ENCODE peak calls at places on chromosomes 1 and 21, in five cellular contexts. T, A, Z, S and F are unnamed samples.
A peak's percentile ranks its signal among the peaks of the same experiment; 100 is the strongest.

GRCh38 chr1:109314805-109315204 is 8.0 kb upstream of the MYBPHL start:
- DNase-seq in T (no peak), A (no peak), Z (no peak), S (no peak), F (no peak)

GRCh38 chr1:159960721-159961381 is 6.8 kb upstream of the SLAMF9 start:
- DNase-seq in T (no peak), A (peak; percentile 89), Z (no peak), S (peak; percentile 86), F (no peak)

GRCh38 chr1:6094801-6095505 is 49.3 kb downstream of the KCNAB2 start:
- DNase-seq in T (no peak), A (no peak), Z (no peak), S (no peak), F (no peak)

GRCh38 chr1:61083014-61083798 is 845 bp downstream of the NFIA start:
- DNase-seq in T (no peak), A (peak; percentile 24), Z (no peak), S (no peak), F (no peak)

GRCh38 chr1:145978860-145979745 is 14.6 kb downstream of the POLR3GL start:
- DNase-seq in T (peak; percentile 99), A (peak; percentile 96), Z (peak; percentile 50), S (peak; percentile 95), F (peak; percentile 98)

GRCh38 chr1:184574588-184574987 is 180.1 kb downstream of the EDEM3 start:
- DNase-seq in T (no peak), A (no peak), Z (no peak), S (no peak), F (no peak)

GRCh38 chr1:71047635-71048607 is at the start of gene PTGER3:
- DNase-seq in T (peak; percentile 93), A (peak; percentile 81), Z (peak; percentile 42), S (peak; percentile 90), F (peak; percentile 84)

GRCh38 chr1:182795563-182796228 is 6.1 kb downstream of the NPL start:
- DNase-seq in T (no peak), A (no peak), Z (no peak), S (no peak), F (no peak)

GRCh38 chr1:240098534-240098933 is 6.9 kb downstream of the FMN2 start:
- DNase-seq in T (no peak), A (no peak), Z (no peak), S (no peak), F (no peak)

GRCh38 chr21:36699546-36700294 is 805 bp downstream of the SIM2 start:
- DNase-seq in T (no peak), A (no peak), Z (no peak), S (no peak), F (no peak)
- H3K27me3 ChIP-seq in T (peaks cover 99% of the 10 kb centered on the region), A (peaks cover 100% of the 10 kb centered on the region), Z (peaks cover 9% of the 10 kb centered on the region), S (peaks cover 100% of the 10 kb centered on the region), F (peaks cover 100% of the 10 kb centered on the region)

DNA sequence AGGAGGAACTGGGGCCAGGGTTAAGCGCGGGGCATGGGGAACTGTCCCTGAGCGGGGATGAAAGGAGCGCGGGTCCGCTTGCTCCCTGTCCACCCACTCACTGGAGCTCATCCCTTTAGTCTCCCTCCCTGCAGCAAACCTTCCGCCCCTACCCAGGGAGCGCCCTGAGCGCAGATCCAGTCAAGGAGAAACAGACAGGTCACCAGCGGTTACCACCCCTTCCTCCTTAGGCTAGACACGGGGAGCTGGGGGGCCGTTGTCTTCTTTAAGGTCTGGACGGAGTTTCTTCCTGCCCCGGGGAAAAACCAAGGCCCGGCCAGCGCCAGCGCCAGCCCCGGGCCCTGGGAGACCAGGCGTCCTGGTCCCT is 966 bp downstream of the WNT4 start:
- DNase-seq in T (no peak), A (no peak), Z (no peak), S (no peak), F (no peak)
- H3K27ac ChIP-seq in T (no peak overlapping the region), A (peak overlapping the region; percentile 63), Z (no peak overlapping the region), S (peak overlapping the region; percentile 45), F (no peak overlapping the region)

DNA sequence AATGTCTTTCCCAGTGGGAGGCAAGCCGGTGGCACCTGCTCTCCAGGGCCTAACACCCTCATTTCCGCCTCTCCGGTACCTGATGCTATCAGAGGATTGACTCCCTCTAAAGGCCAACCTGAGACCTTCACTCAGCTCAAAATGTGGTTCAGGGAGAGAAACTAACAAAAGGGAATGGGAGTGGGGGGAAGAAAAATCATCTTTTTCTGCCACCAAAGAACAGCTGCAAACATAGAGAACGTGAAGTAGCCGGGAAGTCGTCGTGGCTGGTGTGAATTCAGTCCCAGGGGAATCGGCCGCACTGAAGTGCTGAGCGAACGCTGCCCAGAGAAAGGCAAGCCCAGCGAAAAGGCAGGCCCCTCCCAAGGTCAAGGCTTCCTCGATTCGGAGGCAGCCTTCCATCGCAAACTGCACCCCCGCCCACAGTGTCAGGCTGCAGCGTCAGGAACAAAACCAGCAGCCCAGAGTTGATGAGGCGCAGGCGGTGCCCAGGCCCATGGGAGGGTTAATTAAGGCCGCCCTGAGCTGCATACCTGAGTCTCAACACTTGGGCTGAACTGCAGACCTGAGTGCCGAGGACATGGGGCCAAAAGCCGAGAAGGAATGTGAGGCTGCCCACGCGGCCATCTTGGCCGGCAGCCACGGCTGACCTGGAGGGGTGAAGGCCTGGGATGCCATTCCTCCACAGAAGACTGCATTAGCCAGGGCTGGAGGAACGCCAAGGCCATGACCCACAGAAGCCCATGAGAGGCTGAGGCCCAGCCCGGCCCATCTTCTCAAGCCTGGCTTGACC is 160.2 kb downstream of the PSMG1 start:
- DNase-seq in T (no peak), A (no peak), Z (peak; percentile 37), S (no peak), F (peak; percentile 85)
- TF ChIP-seq POLR2AphosphoS5 in T (peak; percentile 61), A (no peak), Z (no peak), S (no peak), F (peak; percentile 52)

GRCh38 chr1:33466159-33466558 is 6.3 kb upstream of the ZSCAN20 start:
- DNase-seq in T (no peak), A (peak; percentile 31), Z (no peak), S (no peak), F (no peak)

GRCh38 chr1:33460947-33461629 is 11.4 kb upstream of the ZSCAN20 start:
- DNase-seq in T (no peak), A (peak; percentile 43), Z (no peak), S (no peak), F (no peak)

GRCh38 chr1:33468011-33468410 is 4.4 kb upstream of the ZSCAN20 start:
- DNase-seq in T (no peak), A (no peak), Z (no peak), S (no peak), F (no peak)

GRCh38 chr1:33462449-33463164 is 9.8 kb upstream of the ZSCAN20 start:
- DNase-seq in T (no peak), A (no peak), Z (no peak), S (no peak), F (no peak)

DNA sequence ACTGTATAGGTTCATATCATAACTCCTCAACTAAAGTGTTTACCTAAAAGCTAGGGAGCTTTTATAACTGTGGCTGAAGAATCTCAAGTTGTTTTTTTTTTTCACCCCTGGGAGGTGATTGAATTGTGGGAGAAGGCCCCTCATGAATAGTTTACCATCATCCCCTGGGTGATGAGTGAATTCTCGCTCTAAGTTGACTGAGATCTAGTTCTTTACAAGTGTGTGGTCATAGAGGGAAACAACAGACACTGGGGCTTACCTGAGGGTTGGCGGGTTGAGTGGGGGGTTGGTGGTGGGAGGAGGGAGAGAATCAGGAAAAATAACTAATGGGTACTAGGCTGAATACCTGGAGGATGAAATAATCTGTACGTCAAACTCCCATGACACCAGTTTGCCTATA is 7.9 kb upstream of the ZSCAN20 start:
- DNase-seq in T (no peak), A (no peak), Z (no peak), S (no peak), F (no peak)
- H3K27me3 ChIP-seq in T (no peaks in the 10 kb centered on the region), A (no peaks in the 10 kb centered on the region), Z (peaks cover 3% of the 10 kb centered on the region), S (no peaks in the 10 kb centered on the region), F (no peaks in the 10 kb centered on the region)

DNA sequence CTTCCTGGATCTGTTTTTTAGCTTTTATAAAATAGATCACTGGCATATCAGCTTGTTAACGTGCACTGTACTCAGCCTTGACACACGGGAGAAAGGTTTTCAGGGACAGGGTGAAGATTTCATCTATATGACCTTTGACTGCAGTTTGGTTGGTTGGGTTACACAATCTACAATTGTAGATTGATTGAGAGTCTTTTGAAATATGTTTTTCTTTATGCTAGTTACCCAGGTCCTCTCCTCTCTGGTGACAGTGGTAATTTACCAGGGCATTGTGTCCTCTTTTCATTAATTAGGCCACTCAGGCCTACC is 48.8 kb downstream of the DDR2 start:
- DNase-seq in T (no peak), A (no peak), Z (peak; percentile 15), S (no peak), F (no peak)
- H3K27ac ChIP-seq in T (peak overlapping the region; percentile 77), A (peak overlapping the region; percentile 53), Z (peak overlapping the region; percentile 55), S (peak overlapping the region; percentile 33), F (peak overlapping the region; percentile 56)

GRCh38 chr1:67731322-67731721 is 46.3 kb downstream of the GADD45A start:
- DNase-seq in T (no peak), A (no peak), Z (no peak), S (no peak), F (no peak)

GRCh38 chr1:67735220-67735619 is 50.2 kb downstream of the GADD45A start:
- DNase-seq in T (no peak), A (no peak), Z (no peak), S (no peak), F (no peak)

GRCh38 chr1:67729872-67730271 is 44.9 kb downstream of the GADD45A start:
- DNase-seq in T (no peak), A (no peak), Z (no peak), S (no peak), F (no peak)

GRCh38 chr1:67733741-67734690 is 49.0 kb downstream of the GADD45A start:
- DNase-seq in T (no peak), A (no peak), Z (no peak), S (no peak), F (no peak)

DNA sequence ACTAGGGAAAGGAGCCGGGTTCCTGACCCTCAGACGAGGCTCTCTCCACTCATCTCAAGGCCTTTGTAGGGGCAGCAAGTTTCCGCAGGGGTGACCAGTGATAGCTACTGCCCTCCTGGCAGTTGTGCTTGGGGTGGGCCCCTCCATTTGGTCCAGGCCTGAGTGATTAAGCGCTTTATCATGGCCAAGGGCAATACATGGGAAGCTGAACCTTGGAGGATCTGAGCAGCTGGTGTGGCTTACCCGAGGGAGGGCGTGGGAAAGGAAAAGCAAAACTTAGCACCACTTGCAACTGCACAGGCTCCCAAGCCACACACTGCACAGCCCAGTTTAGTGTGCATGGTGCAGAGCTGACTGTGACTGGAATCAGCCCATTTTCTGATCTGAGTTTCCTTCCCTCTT is 47.8 kb downstream of the GADD45A start:
- DNase-seq in T (no peak), A (no peak), Z (no peak), S (no peak), F (no peak)
- TF ChIP-seq POLR2AphosphoS5 in T (no peak), A (no peak), Z (no peak), S (no peak), F (no peak)